ENCODE peak calls at places on chromosomes 13 and 19, in six cellular contexts. H, X, Z, A, N and T are unnamed samples.

GRCh38 chr13:95500136-95500718 is 52.3 kb upstream of the CLDN10 start:
- DNase-seq in H (no peak), X (no peak), Z (no peak), A (no peak), N (no peak), T (no peak)

GRCh38 chr19:19160489-19161035 is 9.5 kb downstream of the MEF2B start:
- DNase-seq in H (no peak), X (no peak), Z (no peak), A (no peak), N (no peak), T (no peak)

GRCh38 chr13:36261976-36262375 is 35.6 kb downstream of the CCDC169 start:
- DNase-seq in H (no peak), X (no peak), Z (no peak), A (no peak), N (no peak), T (no peak)

GRCh38 chr19:10270616-10271394 is at the start of gene ICAM1:
- DNase-seq in H (peak), X (peak), Z (peak), A (peak), N (no peak), T (peak)

GRCh38 chr19:19238126-19238894 is 26.6 kb downstream of the NCAN start:
- DNase-seq in H (no peak), X (no peak), Z (no peak), A (no peak), N (no peak), T (no peak)

GRCh38 chr13:61128850-61129645 is 286.6 kb downstream of the PCDH20 start:
- DNase-seq in H (no peak), X (no peak), Z (no peak), A (no peak), N (no peak), T (no peak)

GRCh38 chr19:13122275-13122878 is 4.3 kb downstream of the NACC1 start:
- DNase-seq in H (no peak), X (no peak), Z (no peak), A (no peak), N (no peak), T (no peak)

GRCh38 chr13:41520699-41521630 is 63.6 kb downstream of the RGCC start:
- DNase-seq in H (no peak), X (no peak), Z (no peak), A (no peak), N (no peak), T (no peak)

GRCh38 chr13:36801035-36801434 is 18.0 kb upstream of the RFXAP start:
- DNase-seq in H (peak), X (no peak), Z (no peak), A (no peak), N (no peak), T (no peak)

GRCh38 chr19:54162241-54162805 is 2.8 kb upstream of the LENG1 start:
- DNase-seq in H (peak), X (peak), Z (peak), A (peak), N (no peak), T (peak)

GRCh38 chr13:95924389-95924994 is 128.7 kb downstream of the UGGT2 start:
- DNase-seq in H (no peak), X (no peak), Z (no peak), A (no peak), N (peak), T (no peak)

GRCh38 chr19:8609210-8610040 is 1.1 kb downstream of the ADAMTS10 start:
- DNase-seq in H (peak), X (no peak), Z (peak), A (peak), N (no peak), T (peak)

GRCh38 chr13:87656311-87656710 is 14.9 kb upstream of the SLITRK5 start:
- DNase-seq in H (no peak), X (no peak), Z (no peak), A (no peak), N (no peak), T (no peak)

GRCh38 chr19:54172764-54173699 is at the start of gene TMC4:
- DNase-seq in H (peak), X (no peak), Z (peak), A (no peak), N (no peak), T (peak)

GRCh38 chr19:30710721-30711120 is 338.5 kb downstream of the ZNF536 start:
- DNase-seq in H (no peak), X (no peak), Z (no peak), A (no peak), N (no peak), T (no peak)

GRCh38 chr19:47132522-47132852 is 1.9 kb downstream of the SAE1 start:
- DNase-seq in H (no peak), X (no peak), Z (no peak), A (no peak), N (no peak), T (no peak)

GRCh38 chr13:114011226-114011625 is 37.4 kb upstream of the C13orf46 start:
- DNase-seq in H (no peak), X (no peak), Z (no peak), A (no peak), N (no peak), T (no peak)

GRCh38 chr13:27971776-27972618 is 2.9 kb upstream of the CDX2 start:
- DNase-seq in H (no peak), X (no peak), Z (peak), A (no peak), N (no peak), T (peak)

GRCh38 chr19:48501446-48501960 is 10.1 kb downstream of the LMTK3 start:
- DNase-seq in H (peak), X (no peak), Z (peak), A (peak), N (no peak), T (peak)

GRCh38 chr13:29909975-29910674 is 59.7 kb upstream of the UBL3 start:
- DNase-seq in H (no peak), X (no peak), Z (no peak), A (no peak), N (no peak), T (no peak)

GRCh38 chr19:511101-511841 is 4.0 kb downstream of the TPGS1 start:
- DNase-seq in H (peak), X (peak), Z (peak), A (peak), N (no peak), T (peak)

GRCh38 chr19:48872884-48873475 is 759 bp downstream of the PPP1R15A start:
- DNase-seq in H (peak), X (peak), Z (peak), A (peak), N (peak), T (peak)

GRCh38 chr13:33454844-33455256 is 169.3 kb upstream of the STARD13 start:
- DNase-seq in H (no peak), X (no peak), Z (no peak), A (no peak), N (peak), T (no peak)

GRCh38 chr19:3683866-3684816 is 16.1 kb downstream of the PIP5K1C start:
- DNase-seq in H (no peak), X (no peak), Z (no peak), A (no peak), N (no peak), T (no peak)

GRCh38 chr19:55626350-55626749 is 2.0 kb upstream of the ZNF784 start:
- DNase-seq in H (no peak), X (peak), Z (no peak), A (no peak), N (no peak), T (no peak)

GRCh38 chr13:110696776-110697175 is 9.1 kb downstream of the CARS2 start:
- DNase-seq in H (no peak), X (no peak), Z (no peak), A (no peak), N (no peak), T (no peak)

GRCh38 chr13:113920173-113920572 is 53.7 kb downstream of the C13orf46 start:
- DNase-seq in H (no peak), X (no peak), Z (no peak), A (no peak), N (no peak), T (no peak)

GRCh38 chr13:93430346-93430745 is 203.7 kb downstream of the GPC6 start:
- DNase-seq in H (no peak), X (no peak), Z (no peak), A (no peak), N (no peak), T (no peak)

GRCh38 chr19:18603255-18603957 is 3.2 kb downstream of the CRLF1 start:
- DNase-seq in H (no peak), X (no peak), Z (no peak), A (no peak), N (no peak), T (no peak)

GRCh38 chr19:47321582-47321981 is 10.4 kb upstream of the C5AR2 start:
- DNase-seq in H (no peak), X (no peak), Z (no peak), A (no peak), N (no peak), T (no peak)